ENCODE peak calls at places on chromosomes 5 and 9, in five cellular contexts. U is transverse colon, F is H1, T is sigmoid colon, E is HepG2. J is an unnamed sample.

GRCh38 chr9:1001838-1002237 is 25.4 kb downstream of the DMRT3 start:
- DNase-seq in U (no peak), T (no peak), E (no peak), F (no peak), J (no peak)

GRCh38 chr5:56264417-56265025 is 31.4 kb upstream of the ANKRD55 start:
- DNase-seq in F (peak), U (no peak), T (no peak), E (peak), J (peak)

GRCh38 chr5:78295035-78295961 is 800 bp upstream of the AP3B1 start:
- DNase-seq in T (peak), F (no peak), E (peak), U (peak), J (peak)

GRCh38 chr5:82031220-82032119 is 59.6 kb downstream of the ATG10 start:
- DNase-seq in F (peak), T (no peak), U (no peak), E (no peak), J (no peak)

GRCh38 chr9:73183917-73184861 is 32.5 kb downstream of the ANXA1 start:
- DNase-seq in T (no peak), U (no peak), F (no peak), E (peak), J (no peak)

GRCh38 chr5:57889558-57889957 is 406.9 kb upstream of the ACTBL2 start:
- DNase-seq in E (peak), T (no peak), F (no peak), U (peak), J (no peak)

GRCh38 chr5:1108008-1108864 is 3.6 kb downstream of the SLC12A7 start:
- DNase-seq in U (no peak), F (no peak), T (no peak), E (no peak), J (no peak)

GRCh38 chr5:144465441-144465840 is 294.8 kb downstream of the KCTD16 start:
- DNase-seq in U (no peak), F (no peak), T (no peak), E (no peak), J (no peak)

GRCh38 chr9:86774101-86774500 is 173.2 kb downstream of the GAS1 start:
- DNase-seq in F (no peak), E (no peak), U (no peak), T (no peak), J (no peak)

GRCh38 chr9:137311971-137312851 is 10.1 kb upstream of the NRARP start:
- DNase-seq in T (no peak), F (no peak), U (peak), E (no peak), J (peak)

GRCh38 chr5:79973511-79973910 is 17.6 kb downstream of the MTX3 start:
- DNase-seq in E (no peak), T (no peak), F (no peak), U (no peak), J (no peak)

GRCh38 chr5:142783601-142784291 is 13.6 kb downstream of the ARHGAP26 start:
- DNase-seq in U (no peak), T (peak), F (no peak), E (no peak), J (no peak)

GRCh38 chr5:148416921-148417320 is 33.2 kb downstream of the FBXO38 start:
- DNase-seq in F (no peak), E (no peak), T (no peak), U (no peak), J (no peak)

GRCh38 chr9:3482578-3482977 is 43.2 kb downstream of the RFX3 start:
- DNase-seq in E (no peak), F (no peak), U (no peak), T (no peak), J (no peak)

GRCh38 chr9:95167998-95168397 is 149.5 kb downstream of the FANCC start:
- DNase-seq in T (no peak), F (peak), U (peak), E (peak), J (no peak)

GRCh38 chr5:31487510-31487909 is 44.4 kb downstream of the DROSHA start:
- DNase-seq in F (no peak), E (no peak), T (no peak), U (no peak), J (no peak)

GRCh38 chr5:137921931-137922330 is 32.7 kb downstream of the PKD2L2 start:
- DNase-seq in U (no peak), F (no peak), E (no peak), T (no peak), J (no peak)

GRCh38 chr5:83162598-83162997 is 85.3 kb downstream of the XRCC4 start:
- DNase-seq in F (no peak), U (no peak), E (no peak), T (no peak), J (no peak)

GRCh38 chr5:83474986-83475385 is 3.4 kb downstream of the VCAN start:
- DNase-seq in E (no peak), U (no peak), F (no peak), T (no peak), J (no peak)

GRCh38 chr5:89901983-89902382 is 507.6 kb downstream of the CETN3 start:
- DNase-seq in U (peak), T (peak), F (no peak), E (no peak), J (no peak)

GRCh38 chr9:93071464-93071863 is 13.0 kb downstream of the SUSD3 start:
- DNase-seq in E (peak), T (no peak), F (no peak), U (no peak), J (no peak)

GRCh38 chr9:21801683-21802417 is 586 bp upstream of the MTAP start:
- DNase-seq in E (peak), U (peak), F (no peak), T (peak), J (peak)

GRCh38 chr5:22465616-22466015 is 387.5 kb downstream of the CDH12 start:
- DNase-seq in U (no peak), F (no peak), T (no peak), E (no peak), J (no peak)

GRCh38 chr9:125932012-125932411 is 184.8 kb downstream of the PBX3 start:
- DNase-seq in E (no peak), F (no peak), T (peak), U (peak), J (no peak)

GRCh38 chr5:17405976-17406876 is 91.8 kb upstream of the TAF11L2 start:
- DNase-seq in E (no peak), U (no peak), F (no peak), T (no peak), J (no peak)

GRCh38 chr5:54673523-54674225 is 156.1 kb downstream of the SNX18 start:
- DNase-seq in E (no peak), F (no peak), U (peak), T (peak), J (no peak)

GRCh38 chr5:8508196-8508595 is 639.2 kb downstream of the MTRR start:
- DNase-seq in T (no peak), E (no peak), U (no peak), F (no peak), J (no peak)

GRCh38 chr5:160287378-160288051 is 24.8 kb downstream of the CCNJL start:
- DNase-seq in F (peak), U (peak), E (peak), T (no peak), J (peak)

GRCh38 chr9:85414399-85414798 is 327.4 kb downstream of the AGTPBP1 start:
- DNase-seq in T (no peak), U (no peak), F (no peak), E (no peak), J (no peak)

GRCh38 chr9:35869621-35870216 is 482 bp downstream of the OR13J1 start:
- DNase-seq in T (no peak), E (no peak), F (no peak), U (no peak), J (no peak)

GRCh38 chr9:5586391-5586802 is 42.5 kb upstream of the RIC1 start:
- DNase-seq in T (no peak), E (no peak), U (no peak), F (no peak), J (no peak)

GRCh38 chr9:121556580-121556979 is 56.9 kb upstream of the GGTA1 start:
- DNase-seq in F (no peak), U (no peak), E (no peak), T (peak), J (peak)

GRCh38 chr5:79120221-79120620 is 8.6 kb downstream of the BHMT start:
- DNase-seq in E (no peak), U (no peak), T (no peak), F (no peak), J (no peak)

DNA sequence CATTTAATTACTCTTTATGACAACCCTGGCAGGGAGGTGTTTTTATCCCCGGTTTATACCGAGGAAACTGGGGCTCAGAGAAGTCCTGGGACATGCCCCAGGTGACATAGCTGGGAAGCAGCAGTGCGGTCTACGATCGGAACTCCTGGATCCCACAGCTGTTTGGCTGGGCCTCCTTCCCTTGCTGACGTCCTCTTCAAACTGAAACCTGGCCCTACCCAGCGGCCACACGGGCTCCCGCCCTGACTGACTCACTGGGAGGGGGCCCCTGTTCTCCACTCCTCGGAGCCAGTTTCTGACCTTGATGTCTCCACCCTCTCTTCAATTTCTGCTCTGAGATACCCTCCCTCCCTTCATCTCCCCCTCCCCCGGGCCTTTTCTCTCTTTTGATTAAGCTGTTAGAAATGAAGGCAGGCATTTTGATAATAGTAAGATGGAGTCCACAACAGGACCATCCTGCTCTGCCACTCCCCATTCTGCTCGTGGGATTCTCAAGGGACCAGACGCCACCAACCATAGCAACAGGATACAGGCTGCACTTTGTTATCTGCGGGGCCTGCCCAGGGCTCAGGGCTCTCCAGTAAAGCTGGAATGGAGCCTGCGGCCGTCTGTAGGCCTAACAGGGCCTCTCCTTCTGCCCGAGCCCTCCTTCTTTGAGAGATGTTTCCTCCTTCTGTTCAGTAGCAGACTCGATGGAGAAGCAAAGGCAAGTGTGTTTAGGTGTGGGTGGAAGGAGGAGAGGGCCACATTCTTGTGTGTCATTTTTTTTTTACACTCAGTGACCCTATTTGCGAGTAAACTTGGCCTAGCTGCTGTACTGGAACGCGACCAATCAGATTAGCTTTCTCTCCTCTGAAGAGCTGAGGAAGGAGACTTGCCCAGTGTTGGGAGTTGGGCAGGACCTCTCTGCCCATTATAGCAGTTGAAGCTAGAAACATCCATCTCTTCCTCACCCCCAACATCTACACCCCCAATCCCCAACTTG is 8.7 kb upstream of the EPB41L4B start:
- DNase-seq in T (peak), F (no peak), E (peak), U (peak), J (peak)
- TF ChIP-seq POLR2AphosphoS5 in T (no peak), F (no peak), E (no peak), U (no peak), J (no peak)

GRCh38 chr5:18772475-18772874 is 1138.2 kb downstream of the TAF11L14 start:
- DNase-seq in T (no peak), F (no peak), E (no peak), U (no peak), J (no peak)
- TF ChIP-seq CTCF in T (no peak), F (peak), E (no peak), U (no peak), J (no peak)

GRCh38 chr5:177008716-177009115 is 2.1 kb upstream of the UIMC1 start:
- DNase-seq in U (no peak), E (no peak), F (no peak), T (no peak), J (no peak)

GRCh38 chr5:177003649-177004048 is 2.9 kb downstream of the UIMC1 start:
- DNase-seq in U (no peak), F (no peak), E (no peak), T (no peak), J (no peak)

GRCh38 chr5:177004961-177005360 is 1.6 kb downstream of the UIMC1 start:
- DNase-seq in T (no peak), U (no peak), F (no peak), E (no peak), J (no peak)

GRCh38 chr5:177005619-177006264 is 837 bp downstream of the UIMC1 start:
- DNase-seq in E (peak), T (peak), U (peak), F (no peak), J (peak)

GRCh38 chr5:177006265-177006972 is at the start of gene UIMC1:
- DNase-seq in F (peak), U (peak), E (peak), T (peak), J (peak)
- TF ChIP-seq EP300 in F (no peak), U (no peak), E (no peak), T (no peak), J (no peak)

GRCh38 chr9:91897201-91897600 is 52.8 kb downstream of the ROR2 start:
- DNase-seq in U (no peak), E (no peak), F (no peak), T (no peak), J (no peak)

GRCh38 chr9:91894023-91894422 is 56.0 kb downstream of the ROR2 start:
- DNase-seq in F (no peak), E (no peak), T (no peak), U (no peak), J (no peak)

GRCh38 chr9:91898451-91899433 is 51.3 kb downstream of the ROR2 start:
- DNase-seq in F (no peak), U (peak), E (peak), T (peak), J (no peak)

GRCh38 chr9:91896096-91896495 is 53.9 kb downstream of the ROR2 start:
- DNase-seq in F (no peak), U (no peak), T (no peak), E (no peak), J (no peak)

DNA sequence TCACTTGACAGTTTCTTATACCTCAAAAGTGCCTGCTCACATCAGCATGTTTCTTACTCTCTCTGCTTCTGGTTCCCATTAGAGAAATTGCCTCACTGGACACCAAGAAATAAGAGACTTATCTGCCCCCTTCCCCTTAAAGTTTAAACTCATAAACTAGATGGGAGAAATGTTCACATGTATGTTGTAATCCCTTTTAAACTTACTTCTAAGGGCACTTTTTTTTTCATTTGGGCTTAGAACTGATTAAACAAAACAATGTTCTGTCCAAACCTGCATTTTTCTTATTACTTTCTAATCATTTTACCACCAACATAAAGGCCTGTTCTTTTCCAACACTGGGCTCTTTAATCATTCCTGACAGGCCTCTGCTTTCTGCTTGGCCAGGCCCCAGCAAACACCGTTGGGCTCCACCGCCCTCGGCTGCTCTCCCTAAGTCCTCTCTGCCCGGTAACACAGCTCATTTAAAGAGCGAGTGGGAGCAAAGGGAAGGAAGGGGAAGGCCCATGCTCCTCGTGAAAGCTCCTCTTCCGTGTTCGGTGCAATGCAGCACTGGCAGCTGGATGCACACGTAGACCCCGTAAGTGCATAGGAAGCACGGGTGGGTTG is 53.4 kb downstream of the ROR2 start:
- DNase-seq in U (peak), F (no peak), T (peak), E (no peak), J (no peak)
- TF ChIP-seq POLR2AphosphoS5 in U (no peak), F (no peak), T (peak), E (no peak), J (no peak)

GRCh38 chr9:116116411-116116810 is 37.2 kb upstream of the PAPPA start:
- DNase-seq in U (no peak), E (peak), T (no peak), F (no peak), J (no peak)

GRCh38 chr9:116115731-116116353 is 37.7 kb upstream of the PAPPA start:
- DNase-seq in F (no peak), T (no peak), U (no peak), E (no peak), J (no peak)

DNA sequence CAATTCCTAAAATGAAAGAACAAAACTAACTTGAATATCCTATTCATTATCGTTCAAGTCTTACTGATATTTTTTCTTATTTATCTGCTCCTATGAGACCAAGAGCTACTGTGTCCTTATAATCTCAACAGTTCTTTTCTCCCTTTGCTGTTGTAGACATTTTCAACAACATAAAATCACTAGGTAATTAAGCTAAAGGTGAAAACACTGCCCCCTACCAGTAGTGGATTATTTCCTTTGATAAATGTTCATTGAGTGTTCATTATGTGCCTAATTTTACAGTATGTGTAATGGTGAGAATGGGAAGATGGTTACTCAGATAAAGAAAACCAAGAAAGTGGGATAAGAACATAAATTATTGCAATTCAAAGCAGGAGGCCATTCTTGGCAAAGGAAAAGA is 41.4 kb upstream of the PAPPA start:
- DNase-seq in F (no peak), U (no peak), E (no peak), T (no peak), J (no peak)
- TF ChIP-seq CTCF in F (no peak), U (no peak), E (peak), T (no peak), J (peak)

GRCh38 chr5:132386644-132387286 is 17.3 kb downstream of the SLC22A5 start:
- DNase-seq in T (peak), E (peak), F (no peak), U (peak), J (peak)

GRCh38 chr5:132388244-132389050 is 18.9 kb downstream of the SLC22A5 start:
- DNase-seq in T (peak), E (no peak), F (no peak), U (peak), J (no peak)

GRCh38 chr5:132389051-132389331 is 19.5 kb downstream of the SLC22A5 start:
- DNase-seq in T (no peak), F (no peak), U (no peak), E (no peak), J (no peak)

GRCh38 chr5:132389453-132390286 is 20.2 kb downstream of the SLC22A5 start:
- DNase-seq in T (peak), F (no peak), E (no peak), U (peak), J (peak)

GRCh38 chr5:132387649-132388117 is 18.2 kb downstream of the SLC22A5 start:
- DNase-seq in T (peak), F (no peak), U (peak), E (no peak), J (peak)
- TF ChIP-seq EP300 in T (no peak), F (no peak), U (peak), E (no peak), J (peak)

DNA sequence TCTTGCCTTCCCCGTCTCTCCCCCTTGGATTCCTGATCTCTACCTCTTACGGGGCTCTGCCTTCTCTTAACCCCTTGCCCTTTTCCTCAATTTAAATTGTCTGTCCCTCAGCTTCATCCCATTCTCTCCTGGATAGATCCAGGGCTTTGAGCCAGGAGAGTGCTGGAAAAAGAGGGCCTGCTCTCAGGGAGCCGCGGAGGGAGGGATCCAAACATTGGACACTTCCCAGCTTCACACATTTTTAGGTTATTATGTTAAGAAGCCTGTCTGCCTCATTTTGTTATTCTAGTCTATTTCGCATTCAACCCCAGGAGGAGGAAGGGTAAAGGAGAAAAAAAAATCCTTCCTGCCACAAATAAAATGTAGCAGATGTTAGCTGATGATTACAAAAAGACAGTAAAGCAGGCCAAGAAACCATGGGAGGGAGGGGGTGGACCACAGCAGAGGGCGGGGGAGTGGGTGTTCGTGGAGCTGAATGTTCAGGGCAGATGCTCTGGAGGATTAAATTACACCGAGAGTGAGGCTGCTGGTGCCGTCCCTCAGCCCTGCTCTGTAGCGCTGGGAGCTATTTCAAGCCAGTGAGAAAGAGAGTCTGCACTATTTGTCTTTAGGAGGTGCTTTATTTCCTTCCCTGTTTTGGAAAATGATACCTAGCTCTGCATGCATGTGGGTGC is 60.5 kb upstream of the ZFR start:
- DNase-seq in T (peak), U (peak), F (no peak), E (no peak), J (no peak)
- TF ChIP-seq POLR2AphosphoS5 in T (peak), U (no peak), F (no peak), E (no peak), J (no peak)

J was measured in upper lobe of left lung.